ENCODE peak calls at places on chromosome 3, in ten cellular contexts. K is kidney epithelial cell, J is bronchial epithelial cell, P is A673, A is Daoy, I is hippocampal formation, Q is lower lobe of right lung, G is endothelial cell, X is fibroblast of mammary gland, L is EH. B is an unnamed sample.

GRCh38 chr3:126777366-126777765 is 73.3 kb downstream of the CHCHD6 start:
- DNase-seq in K (no peak), J (no peak), P (peak; percentile 45), A (peak; percentile 29), I (no peak), Q (no peak), G (no peak), X (no peak), L (peak; percentile 5), B (no peak)

GRCh38 chr3:88038561-88038960 is 20.2 kb downstream of the CGGBP1 start:
- DNase-seq in K (peak; percentile 63), J (peak; percentile 89), P (no peak), A (no peak), I (no peak), Q (no peak), G (no peak), X (peak; percentile 94), L (peak; percentile 76), B (peak; percentile 75)

GRCh38 chr3:65716372-65716771 is 322.3 kb downstream of the MAGI1 start:
- DNase-seq in K (no peak), J (no peak), P (no peak), A (no peak), I (no peak), Q (no peak), G (no peak), X (no peak), L (no peak), B (no peak)

GRCh38 chr3:108124337-108125150 is 33.7 kb upstream of the CD47 start:
- DNase-seq in K (no peak), J (no peak), P (peak; percentile 18), A (peak; percentile 21), I (no peak), Q (no peak), G (no peak), X (no peak), L (no peak), B (no peak)

GRCh38 chr3:79253704-79254103 is 514.1 kb downstream of the ROBO1 start:
- DNase-seq in K (no peak), J (no peak), P (no peak), A (peak; percentile 17), I (no peak), Q (no peak), G (no peak), X (peak; percentile 49), L (peak; percentile 20), B (peak; percentile 31)

GRCh38 chr3:159926573-159926972 is 62.1 kb upstream of the IL12A start:
- DNase-seq in K (no peak), J (no peak), P (no peak), A (no peak), I (no peak), Q (no peak), G (no peak), X (no peak), L (no peak), B (no peak)

GRCh38 chr3:46078712-46079400 is 51.6 kb upstream of the XCR1 start:
- DNase-seq in K (peak; percentile 63), J (peak; percentile 90), P (peak; percentile 83), A (peak; percentile 83), I (peak; percentile 82), Q (peak; percentile 81), G (peak; percentile 88), X (peak; percentile 96), L (peak; percentile 90), B (peak; percentile 90)

GRCh38 chr3:133578548-133579191 is 5.2 kb downstream of the CDV3 start:
- DNase-seq in K (no peak), J (peak; percentile 57), P (peak; percentile 64), A (no peak), I (no peak), Q (no peak), G (peak; percentile 22), X (peak; percentile 63), L (peak; percentile 63), B (peak; percentile 51)

GRCh38 chr3:58529516-58530353 is 7.3 kb downstream of the ACOX2 start:
- DNase-seq in K (no peak), J (no peak), P (no peak), A (peak; percentile 35), I (no peak), Q (no peak), G (peak; percentile 66), X (peak; percentile 27), L (peak; percentile 22), B (no peak)

GRCh38 chr3:173911446-173911845 is 513.9 kb downstream of the NLGN1 start:
- DNase-seq in K (no peak), J (no peak), P (no peak), A (no peak), I (peak; percentile 27), Q (no peak), G (no peak), X (no peak), L (no peak), B (peak; percentile 24)

GRCh38 chr3:16140894-16141285 is 33.6 kb upstream of the GALNT15 start:
- DNase-seq in K (no peak), J (peak; percentile 92), P (no peak), A (no peak), I (no peak), Q (no peak), G (no peak), X (no peak), L (no peak), B (no peak)

GRCh38 chr3:126542340-126543241 is 16.1 kb downstream of the C3orf22 start:
- DNase-seq in K (no peak), J (no peak), P (no peak), A (peak; percentile 0), I (no peak), Q (peak; percentile 38), G (peak; percentile 3), X (no peak), L (no peak), B (no peak)

GRCh38 chr3:45644467-45645201 is 44.6 kb upstream of the SACM1L start:
- DNase-seq in K (no peak), J (peak; percentile 93), P (no peak), A (peak; percentile 52), I (no peak), Q (no peak), G (no peak), X (peak; percentile 93), L (peak; percentile 96), B (peak; percentile 85)

GRCh38 chr3:97131476-97131875 is 317.1 kb downstream of the EPHA6 start:
- DNase-seq in K (no peak), J (no peak), P (no peak), A (no peak), I (no peak), Q (no peak), G (no peak), X (no peak), L (no peak), B (no peak)

GRCh38 chr3:24315991-24316390 is 178.7 kb downstream of the THRB start:
- DNase-seq in K (no peak), J (peak; percentile 60), P (no peak), A (no peak), I (no peak), Q (no peak), G (no peak), X (peak; percentile 62), L (no peak), B (no peak)

GRCh38 chr3:107943860-107944543 is 146.8 kb downstream of the CD47 start:
- DNase-seq in K (no peak), J (peak; percentile 22), P (no peak), A (no peak), I (no peak), Q (no peak), G (no peak), X (peak; percentile 72), L (peak; percentile 41), B (peak; percentile 14)

GRCh38 chr3:144556392-144556791 is 584.8 kb downstream of the DIPK2A start:
- DNase-seq in K (no peak), J (no peak), P (no peak), A (no peak), I (no peak), Q (no peak), G (no peak), X (peak; percentile 7), L (peak; percentile 24), B (peak; percentile 16)

GRCh38 chr3:114214542-114215341 is 22.6 kb downstream of the ZNF80 start:
- DNase-seq in K (no peak), J (no peak), P (no peak), A (no peak), I (no peak), Q (no peak), G (no peak), X (no peak), L (no peak), B (peak; percentile 5)

GRCh38 chr3:126552688-126553283 is 5.9 kb downstream of the C3orf22 start:
- DNase-seq in K (no peak), J (no peak), P (no peak), A (no peak), I (no peak), Q (peak; percentile 31), G (peak; percentile 1), X (no peak), L (no peak), B (no peak)

GRCh38 chr3:155890671-155891190 is 20.3 kb downstream of the GMPS start:
- DNase-seq in K (no peak), J (peak; percentile 9), P (peak; percentile 33), A (no peak), I (no peak), Q (no peak), G (no peak), X (peak; percentile 74), L (peak; percentile 58), B (peak; percentile 30)

GRCh38 chr3:184155644-184156521 is 706 bp downstream of the DVL3 start:
- DNase-seq in K (no peak), J (no peak), P (peak; percentile 48), A (peak; percentile 52), I (peak; percentile 28), Q (peak; percentile 68), G (no peak), X (no peak), L (peak; percentile 31), B (no peak)

GRCh38 chr3:195559723-195560409 is 16.7 kb upstream of the PPP1R2 start:
- DNase-seq in K (no peak), J (no peak), P (no peak), A (peak; percentile 37), I (no peak), Q (no peak), G (no peak), X (no peak), L (peak; percentile 10), B (peak; percentile 19)

GRCh38 chr3:127697531-127698240 is 24.9 kb downstream of the ABTB1 start:
- DNase-seq in K (no peak), J (peak; percentile 59), P (peak; percentile 92), A (peak; percentile 86), I (peak; percentile 79), Q (peak; percentile 76), G (peak; percentile 55), X (peak; percentile 83), L (peak; percentile 86), B (peak; percentile 85)

GRCh38 chr3:179281825-179282224 is 30.9 kb upstream of the KCNMB3 start:
- DNase-seq in K (no peak), J (no peak), P (no peak), A (no peak), I (no peak), Q (no peak), G (no peak), X (no peak), L (no peak), B (no peak)

GRCh38 chr3:194332858-194333211 is 18.3 kb downstream of the CPN2 start:
- DNase-seq in K (no peak), J (no peak), P (no peak), A (no peak), I (no peak), Q (no peak), G (no peak), X (no peak), L (no peak), B (no peak)

GRCh38 chr3:183895296-183895695 is 10.6 kb upstream of the PARL start:
- DNase-seq in K (peak; percentile 4), J (peak; percentile 47), P (peak; percentile 65), A (peak; percentile 52), I (no peak), Q (no peak), G (peak; percentile 23), X (peak; percentile 58), L (peak; percentile 72), B (peak; percentile 57)

GRCh38 chr3:127064391-127065137 is 81.6 kb downstream of the PLXNA1 start:
- DNase-seq in K (peak; percentile 14), J (peak; percentile 70), P (peak; percentile 20), A (peak; percentile 17), I (no peak), Q (peak; percentile 27), G (no peak), X (peak; percentile 84), L (peak; percentile 62), B (peak; percentile 84)

B was measured in RPMI7951.